ENCODE peak calls at places on chromosomes 1 and 21, in nine cellular contexts. One of them, this sample, is unnamed.

GRCh38 chr21:44300262-44300959 is 558 bp downstream of the PFKL start:
- DNase-seq in GM12878: no peak
- DNase-seq in keratinocyte: no peak
- DNase-seq in PC-3: peak; percentile 57
- DNase-seq in mesendoderm: peak; percentile 42
- DNase-seq in fibroblast of lung: peak; percentile 45
- DNase-seq in astrocyte: peak; percentile 16
- DNase-seq in colonic mucosa: peak; percentile 85
- DNase-seq in endothelial cell of umbilical vein: peak; percentile 53
- DNase-seq in this sample: peak; percentile 94

GRCh38 chr1:107467286-107467685 is 326.4 kb downstream of the NTNG1 start:
- DNase-seq in keratinocyte: no peak
- DNase-seq in astrocyte: peak; percentile 22
- DNase-seq in mesendoderm: no peak
- DNase-seq in colonic mucosa: no peak
- DNase-seq in PC-3: no peak
- DNase-seq in fibroblast of lung: peak; percentile 36
- DNase-seq in endothelial cell of umbilical vein: no peak
- DNase-seq in GM12878: no peak
- DNase-seq in this sample: no peak

GRCh38 chr1:152646656-152647055 is 16.5 kb upstream of the LCE2D start:
- DNase-seq in colonic mucosa: no peak
- DNase-seq in PC-3: no peak
- DNase-seq in endothelial cell of umbilical vein: no peak
- DNase-seq in GM12878: no peak
- DNase-seq in fibroblast of lung: no peak
- DNase-seq in mesendoderm: no peak
- DNase-seq in keratinocyte: no peak
- DNase-seq in astrocyte: no peak
- DNase-seq in this sample: no peak

GRCh38 chr1:114554577-114554976 is 26.8 kb downstream of the BCAS2 start:
- DNase-seq in endothelial cell of umbilical vein: no peak
- DNase-seq in keratinocyte: no peak
- DNase-seq in PC-3: no peak
- DNase-seq in fibroblast of lung: no peak
- DNase-seq in GM12878: no peak
- DNase-seq in mesendoderm: peak; percentile 23
- DNase-seq in colonic mucosa: no peak
- DNase-seq in astrocyte: no peak
- DNase-seq in this sample: no peak

GRCh38 chr1:61083014-61083798 is 845 bp downstream of the NFIA start:
- DNase-seq in fibroblast of lung: peak; percentile 34
- DNase-seq in keratinocyte: no peak
- DNase-seq in GM12878: no peak
- DNase-seq in endothelial cell of umbilical vein: peak; percentile 30
- DNase-seq in astrocyte: no peak
- DNase-seq in PC-3: peak; percentile 33
- DNase-seq in colonic mucosa: no peak
- DNase-seq in mesendoderm: no peak
- DNase-seq in this sample: peak; percentile 79

GRCh38 chr1:204287466-204287881 is 72.3 kb downstream of the PLEKHA6 start:
- DNase-seq in mesendoderm: peak; percentile 64
- DNase-seq in GM12878: no peak
- DNase-seq in endothelial cell of umbilical vein: peak; percentile 23
- DNase-seq in colonic mucosa: no peak
- DNase-seq in astrocyte: no peak
- DNase-seq in keratinocyte: no peak
- DNase-seq in PC-3: no peak
- DNase-seq in fibroblast of lung: no peak
- DNase-seq in this sample: no peak

GRCh38 chr1:7247683-7248401 is 462.6 kb downstream of the CAMTA1 start:
- DNase-seq in fibroblast of lung: no peak
- DNase-seq in colonic mucosa: no peak
- DNase-seq in GM12878: no peak
- DNase-seq in endothelial cell of umbilical vein: peak; percentile 52
- DNase-seq in astrocyte: no peak
- DNase-seq in PC-3: no peak
- DNase-seq in mesendoderm: no peak
- DNase-seq in keratinocyte: no peak
- DNase-seq in this sample: no peak

GRCh38 chr1:193537266-193538003 is 351.0 kb upstream of the B3GALT2 start:
- DNase-seq in keratinocyte: no peak
- DNase-seq in mesendoderm: no peak
- DNase-seq in GM12878: peak; percentile 79
- DNase-seq in astrocyte: no peak
- DNase-seq in fibroblast of lung: no peak
- DNase-seq in colonic mucosa: no peak
- DNase-seq in endothelial cell of umbilical vein: no peak
- DNase-seq in PC-3: no peak
- DNase-seq in this sample: no peak

GRCh38 chr1:166701603-166702090 is 137.6 kb upstream of the POGK start:
- DNase-seq in colonic mucosa: no peak
- DNase-seq in mesendoderm: no peak
- DNase-seq in endothelial cell of umbilical vein: no peak
- DNase-seq in astrocyte: no peak
- DNase-seq in fibroblast of lung: no peak
- DNase-seq in GM12878: no peak
- DNase-seq in PC-3: no peak
- DNase-seq in keratinocyte: no peak
- DNase-seq in this sample: no peak

GRCh38 chr1:168092566-168093355 is 44.0 kb downstream of the GPR161 start:
- DNase-seq in colonic mucosa: peak; percentile 20
- DNase-seq in endothelial cell of umbilical vein: no peak
- DNase-seq in keratinocyte: no peak
- DNase-seq in astrocyte: no peak
- DNase-seq in mesendoderm: peak; percentile 74
- DNase-seq in PC-3: peak; percentile 8
- DNase-seq in fibroblast of lung: peak; percentile 33
- DNase-seq in GM12878: no peak
- DNase-seq in this sample: no peak

GRCh38 chr1:243729956-243730355 is 120.1 kb downstream of the AKT3 start:
- DNase-seq in astrocyte: no peak
- DNase-seq in keratinocyte: no peak
- DNase-seq in mesendoderm: peak; percentile 95
- DNase-seq in endothelial cell of umbilical vein: no peak
- DNase-seq in fibroblast of lung: no peak
- DNase-seq in GM12878: no peak
- DNase-seq in colonic mucosa: no peak
- DNase-seq in PC-3: no peak
- DNase-seq in this sample: no peak

GRCh38 chr1:195327361-195327760 is 1280.9 kb downstream of the KCNT2 start:
- DNase-seq in keratinocyte: no peak
- DNase-seq in colonic mucosa: no peak
- DNase-seq in astrocyte: no peak
- DNase-seq in fibroblast of lung: no peak
- DNase-seq in endothelial cell of umbilical vein: no peak
- DNase-seq in PC-3: no peak
- DNase-seq in GM12878: no peak
- DNase-seq in mesendoderm: no peak
- DNase-seq in this sample: no peak
- H3K9ac ChIP-seq in keratinocyte: no peak overlapping the region
- H3K9ac ChIP-seq in colonic mucosa: no peak overlapping the region
- H3K9ac ChIP-seq in astrocyte: no peak overlapping the region
- H3K9ac ChIP-seq in fibroblast of lung: no peak overlapping the region
- H3K9ac ChIP-seq in endothelial cell of umbilical vein: no peak overlapping the region
- H3K9ac ChIP-seq in PC-3: no peak overlapping the region
- H3K9ac ChIP-seq in GM12878: no peak overlapping the region
- H3K9ac ChIP-seq in mesendoderm: no peak overlapping the region
- H3K9ac ChIP-seq in this sample: no peak overlapping the region

DNA sequence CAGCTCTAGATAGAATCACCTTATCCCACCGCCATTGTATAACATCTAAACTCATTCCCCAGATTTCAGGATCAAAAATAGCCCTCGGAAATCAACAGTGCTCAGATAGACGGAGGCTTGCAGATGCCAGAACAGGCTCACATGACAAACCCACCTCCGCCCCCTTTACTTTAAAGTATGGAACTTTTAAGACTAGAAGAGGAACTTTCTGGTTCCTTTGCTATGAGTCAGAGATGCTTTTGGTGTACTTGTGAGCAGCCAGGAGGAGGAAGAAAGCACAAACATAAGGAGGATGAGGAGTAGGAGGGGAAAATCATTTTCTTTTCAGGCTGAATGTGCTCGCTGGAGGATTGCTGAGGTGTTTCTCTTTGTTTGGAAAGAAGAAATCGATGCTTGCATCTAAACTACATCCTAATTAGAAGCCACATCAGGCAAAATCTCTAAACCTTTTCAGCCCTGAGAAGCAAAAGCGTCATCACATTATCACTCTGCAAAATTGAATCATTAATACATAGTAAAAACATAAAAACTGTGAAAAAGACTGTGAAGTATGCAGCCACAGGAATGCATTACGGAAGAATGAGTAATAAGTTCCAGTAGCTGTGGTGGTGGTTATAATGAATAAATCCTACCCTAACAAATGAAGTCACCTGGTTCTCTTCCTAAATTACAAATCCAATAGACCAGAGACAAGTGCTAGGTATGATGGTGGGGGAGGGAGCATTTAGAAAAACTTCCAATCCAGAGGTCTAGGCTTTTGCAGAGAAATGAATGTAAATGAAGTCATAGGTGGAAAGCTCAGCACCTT is 251.3 kb downstream of the KCNH1 start:
- DNase-seq in keratinocyte: peak; percentile 60
- DNase-seq in PC-3: peak; percentile 31
- DNase-seq in astrocyte: peak; percentile 98
- DNase-seq in endothelial cell of umbilical vein: no peak
- DNase-seq in GM12878: no peak
- DNase-seq in colonic mucosa: no peak
- DNase-seq in mesendoderm: peak; percentile 19
- DNase-seq in fibroblast of lung: peak; percentile 97
- DNase-seq in this sample: no peak
- H3K27ac ChIP-seq in keratinocyte: peak overlapping the region; percentile 27
- H3K27ac ChIP-seq in PC-3: no peak overlapping the region
- H3K27ac ChIP-seq in astrocyte: peak overlapping the region; percentile 92
- H3K27ac ChIP-seq in endothelial cell of umbilical vein: no peak overlapping the region
- H3K27ac ChIP-seq in GM12878: no peak overlapping the region
- H3K27ac ChIP-seq in colonic mucosa: no peak overlapping the region
- H3K27ac ChIP-seq in mesendoderm: no peak overlapping the region
- H3K27ac ChIP-seq in fibroblast of lung: no peak overlapping the region
- H3K27ac ChIP-seq in this sample: no peak overlapping the region

GRCh38 chr1:110070282-110070967 is at the start of gene ALX3:
- DNase-seq in endothelial cell of umbilical vein: no peak
- DNase-seq in colonic mucosa: no peak
- DNase-seq in keratinocyte: no peak
- DNase-seq in mesendoderm: no peak
- DNase-seq in fibroblast of lung: no peak
- DNase-seq in GM12878: no peak
- DNase-seq in PC-3: no peak
- DNase-seq in astrocyte: no peak
- DNase-seq in this sample: no peak
- H3K9ac ChIP-seq in endothelial cell of umbilical vein: no peak within 1 kb of the TSS
- H3K9ac ChIP-seq in colonic mucosa: no peak within 1 kb of the TSS
- H3K9ac ChIP-seq in keratinocyte: no peak within 1 kb of the TSS
- H3K9ac ChIP-seq in mesendoderm: peak within 1 kb of the TSS; percentile 42
- H3K9ac ChIP-seq in fibroblast of lung: no peak within 1 kb of the TSS
- H3K9ac ChIP-seq in GM12878: no peak within 1 kb of the TSS
- H3K9ac ChIP-seq in PC-3: no peak within 1 kb of the TSS
- H3K9ac ChIP-seq in astrocyte: no peak within 1 kb of the TSS
- H3K9ac ChIP-seq in this sample: no peak within 1 kb of the TSS

DNA sequence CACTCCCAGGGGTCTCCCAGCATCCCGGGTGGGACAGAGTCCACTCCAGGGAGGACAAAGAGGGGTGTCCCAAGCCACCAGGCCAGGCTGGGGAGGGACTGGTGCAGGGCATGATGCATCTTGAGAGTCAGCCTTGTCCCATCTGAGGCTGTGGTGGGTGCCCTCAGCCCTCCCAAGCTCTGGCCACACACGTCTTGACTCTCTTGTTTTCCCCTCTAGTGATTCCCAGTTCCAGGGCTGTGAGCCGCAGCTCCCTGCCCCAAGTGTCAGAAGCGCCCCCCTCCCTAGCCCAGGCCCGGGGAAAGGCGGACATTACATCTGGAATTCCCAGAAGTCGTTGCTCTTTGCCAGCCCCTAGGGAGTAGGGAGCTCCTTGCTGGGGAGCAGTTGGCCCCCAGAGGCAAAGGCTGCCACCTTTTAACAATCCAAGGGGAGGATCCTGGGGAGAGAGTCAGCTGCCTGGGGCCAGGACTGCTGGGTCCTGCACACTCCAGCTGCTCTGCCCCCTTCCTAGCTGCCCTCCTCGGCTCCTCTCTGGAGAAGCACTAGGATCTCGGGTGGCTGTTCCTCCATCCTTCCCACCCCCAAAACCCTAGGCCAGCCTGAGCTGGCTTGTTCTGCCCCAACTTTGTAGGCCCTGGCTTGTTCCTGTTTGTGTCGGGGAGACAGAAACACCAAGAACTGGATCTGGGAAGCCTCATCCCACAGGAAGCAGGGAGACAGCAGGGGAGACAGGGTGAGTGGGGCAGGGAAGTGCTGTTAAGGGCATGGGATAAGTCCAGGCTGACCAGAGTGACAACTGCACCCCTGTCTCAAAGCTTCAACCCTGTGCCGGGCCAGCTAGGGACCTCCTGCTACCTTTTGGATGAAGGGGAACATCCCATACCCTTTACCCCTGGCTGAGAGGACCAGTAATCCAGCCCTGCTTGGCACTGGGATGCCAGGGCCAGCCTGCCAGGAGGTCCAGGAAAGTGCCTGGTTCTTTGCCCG is 3.2 kb upstream of the PTPN7 start:
- DNase-seq in colonic mucosa: no peak
- DNase-seq in GM12878: no peak
- DNase-seq in mesendoderm: no peak
- DNase-seq in astrocyte: no peak
- DNase-seq in PC-3: no peak
- DNase-seq in fibroblast of lung: no peak
- DNase-seq in endothelial cell of umbilical vein: no peak
- DNase-seq in keratinocyte: no peak
- DNase-seq in this sample: peak; percentile 74
- H3K27ac ChIP-seq in colonic mucosa: no peak overlapping the region
- H3K27ac ChIP-seq in GM12878: peak overlapping the region; percentile 97
- H3K27ac ChIP-seq in mesendoderm: no peak overlapping the region
- H3K27ac ChIP-seq in astrocyte: no peak overlapping the region
- H3K27ac ChIP-seq in PC-3: no peak overlapping the region
- H3K27ac ChIP-seq in fibroblast of lung: no peak overlapping the region
- H3K27ac ChIP-seq in endothelial cell of umbilical vein: no peak overlapping the region
- H3K27ac ChIP-seq in keratinocyte: no peak overlapping the region
- H3K27ac ChIP-seq in this sample: no peak overlapping the region